ENCODE peak calls at places on chromosomes 4 and X, in six cellular contexts. W is gastrocnemius medialis, I is tibial artery, T is hepatocyte, P is body of pancreas, K is dorsolateral prefrontal cortex. E is an unnamed sample. For H3K27me3, the result is how much of the 10 kb centered on the place peaks cover.

GRCh38 chrX:50768801-50769200 is 45.2 kb downstream of the SHROOM4 start:
- DNase-seq in W (no peak), I (no peak), T (no peak), P (no peak), K (no peak), E (no peak)

GRCh38 chr4:37780444-37781133 is 45.9 kb upstream of the PGM2 start:
- DNase-seq in W (no peak), I (no peak), T (peak), P (no peak), K (no peak), E (no peak)

GRCh38 chrX:75114638-75115037 is 41.4 kb downstream of the ABCB7 start:
- DNase-seq in W (no peak), I (no peak), T (no peak), P (no peak), K (no peak), E (no peak)

GRCh38 chr4:125306533-125306932 is 8.2 kb upstream of the FAT4 start:
- DNase-seq in W (no peak), I (no peak), T (no peak), P (no peak), K (no peak), E (no peak)

GRCh38 chrX:20789103-20789502 is 522.4 kb upstream of the RPS6KA3 start:
- DNase-seq in W (no peak), I (no peak), T (peak), P (no peak), K (no peak), E (no peak)

GRCh38 chr4:79197275-79198009 is 128.4 kb downstream of the NAA11 start:
- DNase-seq in W (no peak), I (no peak), T (no peak), P (no peak), K (no peak), E (no peak)

GRCh38 chr4:138242076-138242829 is at the start of gene SLC7A11:
- DNase-seq in W (peak), I (no peak), T (peak), P (peak), K (no peak), E (peak)

GRCh38 chr4:113636877-113637276 is 124.7 kb downstream of the CAMK2D start:
- DNase-seq in W (no peak), I (no peak), T (no peak), P (no peak), K (no peak), E (no peak)

GRCh38 chrX:133645977-133646750 is 230.9 kb upstream of the GPC4 start:
- DNase-seq in W (no peak), I (no peak), T (no peak), P (no peak), K (no peak), E (no peak)

GRCh38 chr4:139416073-139416673 is 37.7 kb upstream of the RAB33B start:
- DNase-seq in W (no peak), I (no peak), T (peak), P (no peak), K (no peak), E (no peak)

GRCh38 chr4:135065366-135065765 is 863.8 kb upstream of the PABPC4L start:
- DNase-seq in W (no peak), I (no peak), T (no peak), P (no peak), K (no peak), E (no peak)

DNA sequence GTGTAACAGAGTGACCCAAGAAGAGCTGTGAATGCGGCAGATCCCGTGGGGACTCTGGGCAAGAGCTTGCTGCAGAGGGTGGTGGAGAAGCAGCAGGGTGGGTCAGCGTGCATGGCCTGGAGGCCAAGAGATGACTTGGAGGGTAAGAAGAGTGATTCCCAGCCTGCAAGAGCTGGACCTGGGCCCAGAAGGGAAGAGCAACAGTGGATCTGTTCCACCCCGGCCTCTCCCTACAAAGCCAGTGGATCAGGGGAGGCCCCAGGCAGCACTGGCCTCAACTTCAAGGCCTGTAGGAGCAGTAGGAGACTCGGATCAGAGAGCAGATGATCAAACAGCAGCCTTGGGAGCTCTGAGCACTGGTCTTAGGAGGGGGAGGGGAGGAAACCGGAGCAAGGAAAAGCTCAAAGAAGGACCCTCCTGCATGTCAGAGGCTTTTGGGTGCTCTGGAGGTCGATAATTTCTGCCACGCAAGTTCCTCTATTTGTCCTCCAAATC is 7.6 kb downstream of the L1CAM start:
- DNase-seq in W (no peak), I (no peak), T (no peak), P (no peak), K (no peak), E (no peak)
- H3K27me3 ChIP-seq in W (under half), I (half or more), T (under half), P (under half), K (half or more), E (under half)

GRCh38 chrX:123964155-123964554 is 2.6 kb downstream of the STAG2 start:
- DNase-seq in W (no peak), I (no peak), T (no peak), P (no peak), K (no peak), E (no peak)
- H3K4me3 ChIP-seq in W (peak), I (peak), T (peak), P (no peak), K (no peak), E (no peak)

GRCh38 chr4:1969928-1970723 is 38.6 kb downstream of the NELFA start:
- DNase-seq in W (no peak), I (no peak), T (no peak), P (no peak), K (no peak), E (no peak)
- TF ChIP-seq CTCF in W (no peak), I (no peak), T (no peak), P (no peak), K (no peak), E (no peak)

DNA sequence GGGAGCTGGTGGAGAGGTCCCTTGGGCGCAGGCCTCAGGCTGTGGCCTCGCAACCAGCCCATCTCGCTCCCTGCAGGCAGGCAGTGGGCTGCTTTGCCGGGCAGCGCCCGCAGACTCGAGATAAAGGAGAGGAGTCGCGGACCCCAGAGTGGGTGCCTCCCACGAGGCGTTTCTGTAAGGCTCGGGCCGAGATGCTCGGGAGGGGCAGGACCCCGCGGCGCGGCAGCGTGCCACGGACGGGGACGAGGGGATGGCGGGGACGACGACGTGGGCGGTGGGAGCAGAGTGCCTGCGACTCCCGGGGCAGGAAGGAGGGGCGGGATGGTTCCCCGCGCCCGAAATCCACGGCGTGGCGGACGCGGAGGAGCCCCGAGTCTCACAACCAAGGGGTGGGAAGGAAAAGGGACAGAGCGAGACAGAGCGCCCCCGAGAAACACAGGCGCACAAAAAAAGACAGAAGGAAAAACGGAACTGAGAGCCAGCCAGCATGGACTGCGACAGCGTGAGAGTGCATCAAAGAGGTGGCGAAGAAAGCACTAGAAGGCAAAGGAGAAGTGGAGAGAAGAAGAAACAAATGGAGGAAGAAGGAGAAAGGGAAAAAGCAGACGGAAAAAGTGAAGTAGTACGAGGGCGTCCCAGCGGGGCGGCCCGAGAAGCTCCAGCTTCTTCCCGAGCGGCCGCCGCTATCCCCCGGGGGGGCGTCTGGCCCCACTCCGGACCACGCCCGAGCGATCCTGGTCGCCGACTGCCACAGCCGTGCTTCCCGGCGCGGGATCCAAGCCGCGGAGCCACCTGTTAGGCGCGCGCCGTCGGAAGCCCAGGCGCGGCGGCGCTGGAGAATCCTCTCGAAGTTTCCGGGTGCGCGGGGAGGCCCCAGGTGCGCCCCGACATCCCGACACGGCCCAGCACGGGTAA is 1.5 kb downstream of the BEND4 start:
- DNase-seq in W (no peak), I (no peak), T (peak), P (no peak), K (no peak), E (no peak)
- H3K27me3 ChIP-seq in W (under half), I (half or more), T (half or more), P (under half), K (half or more), E (under half)